ENCODE peak calls at places on chromosome 17, in four cellular contexts. X, G, O and A are unnamed samples. For H3K9me3, the result is how much of the 10 kb centered on the place peaks cover.

GRCh38 chr17:6187836-6188235 is 117.7 kb downstream of the WSCD1 start:
- DNase-seq in G (no peak), O (no peak), X (no peak), A (peak)

GRCh38 chr17:73594025-73594424 is 50.2 kb downstream of the SDK2 start:
- DNase-seq in O (no peak), G (no peak), X (no peak), A (no peak)

GRCh38 chr17:2266045-2266864 is 37.3 kb downstream of the SMG6 start:
- DNase-seq in G (peak), O (peak), X (no peak), A (no peak)

GRCh38 chr17:49861150-49861884 is 13.4 kb upstream of the TAC4 start:
- DNase-seq in O (peak), G (peak), X (no peak), A (no peak)

GRCh38 chr17:20091161-20092029 is 82.2 kb downstream of the SPECC1 start:
- DNase-seq in O (no peak), X (peak), G (no peak), A (no peak)

GRCh38 chr17:38868095-38868967 is 1.5 kb upstream of the LASP1 start:
- DNase-seq in G (peak), X (peak), O (peak), A (no peak)

GRCh38 chr17:38404174-38404943 is 23.9 kb upstream of the ARHGAP23 start:
- DNase-seq in O (no peak), G (no peak), X (no peak), A (peak)

GRCh38 chr17:57316361-57316760 is 60.0 kb downstream of the MSI2 start:
- DNase-seq in O (no peak), X (no peak), G (no peak), A (no peak)

GRCh38 chr17:78563189-78564145 is 13.7 kb downstream of the DNAH17 start:
- DNase-seq in G (no peak), X (no peak), O (peak), A (peak)

GRCh38 chr17:83113381-83113780 is 34.0 kb downstream of the METRNL start:
- DNase-seq in X (no peak), G (no peak), O (no peak), A (no peak)

GRCh38 chr17:17512866-17513265 is 16.7 kb upstream of the RASD1 start:
- DNase-seq in G (no peak), X (no peak), O (no peak), A (no peak)

GRCh38 chr17:4584125-4584834 is at the start of gene SMTNL2:
- DNase-seq in G (no peak), O (no peak), X (peak), A (no peak)

GRCh38 chr17:4261452-4261851 is 2.3 kb downstream of the ANKFY1 start:
- DNase-seq in O (no peak), X (no peak), G (no peak), A (no peak)

GRCh38 chr17:6070280-6070894 is at the start of gene WSCD1:
- DNase-seq in O (peak), X (no peak), G (peak), A (no peak)

GRCh38 chr17:1487939-1488825 is 4.3 kb downstream of the MYO1C start:
- DNase-seq in X (peak), G (peak), O (peak), A (peak)

GRCh38 chr17:40109471-40109824 is 9.1 kb upstream of the NR1D1 start:
- DNase-seq in O (no peak), G (no peak), X (no peak), A (no peak)

GRCh38 chr17:2776589-2777241 is 19.5 kb upstream of the RAP1GAP2 start:
- DNase-seq in O (no peak), X (no peak), G (peak), A (no peak)

GRCh38 chr17:66492080-66492479 is 189.7 kb downstream of the PRKCA start:
- DNase-seq in G (no peak), O (no peak), X (no peak), A (no peak)

GRCh38 chr17:58324409-58325288 is 3.9 kb downstream of the TSPOAP1 start:
- DNase-seq in O (peak), X (no peak), G (peak), A (no peak)

GRCh38 chr17:17693253-17693954 is 12.1 kb downstream of the RAI1 start:
- DNase-seq in G (peak), O (peak), X (no peak), A (no peak)

GRCh38 chr17:4554441-4554996 is 665 bp downstream of the MYBBP1A start:
- DNase-seq in X (no peak), O (no peak), G (no peak), A (peak)

DNA sequence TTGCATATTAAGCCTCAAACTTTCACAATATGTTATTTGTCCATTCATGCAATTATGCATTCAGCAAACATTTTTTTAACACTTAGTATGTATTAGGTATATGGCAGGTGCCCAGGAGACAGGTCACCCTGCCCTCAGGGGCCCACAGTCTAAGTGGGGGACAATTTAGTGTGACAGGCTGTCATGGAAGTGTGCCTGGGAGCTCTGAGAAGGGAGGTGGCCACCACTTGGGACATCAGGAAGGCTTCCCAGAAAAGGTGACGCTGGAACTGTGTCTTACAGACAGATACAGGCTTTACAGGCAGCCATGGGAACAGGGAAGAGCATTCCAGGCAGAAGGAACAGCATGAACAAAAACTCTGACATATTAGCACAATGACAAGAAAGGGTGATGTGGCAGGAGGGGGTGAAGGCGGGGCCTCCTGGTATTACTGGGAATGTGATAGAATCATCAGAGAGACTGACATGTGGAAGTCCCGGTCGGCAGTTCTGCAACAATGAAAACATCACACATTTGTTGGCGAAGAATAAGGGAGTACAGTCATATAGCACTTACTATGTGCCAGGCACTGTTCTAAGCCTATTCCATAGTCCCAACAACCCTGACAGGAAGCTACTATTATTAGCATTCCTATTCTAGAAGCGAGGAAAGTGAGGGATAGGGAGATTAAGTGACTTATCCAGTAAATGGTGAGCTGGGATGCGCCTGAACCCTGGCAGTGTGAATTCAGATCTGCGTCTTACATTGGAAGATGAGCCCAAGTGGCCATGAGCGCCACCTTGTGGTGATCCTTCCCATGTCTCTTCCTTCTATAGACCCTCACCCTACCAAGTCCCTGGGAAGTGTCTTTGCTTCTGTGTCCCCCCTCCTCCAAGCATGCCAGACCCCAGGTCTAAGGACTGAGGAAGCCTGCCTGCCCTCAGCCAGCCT is 13.7 kb downstream of the FMNL1 start:
- DNase-seq in X (peak), G (peak), O (peak), A (peak)
- TF ChIP-seq CTCF in X (peak), G (peak), O (peak), A (peak)

GRCh38 chr17:7312432-7313027 is 2.6 kb downstream of the GPS2 start:
- DNase-seq in O (no peak), G (no peak), X (no peak), A (no peak)
- H3K4me3 ChIP-seq in O (no peak), G (no peak), X (no peak), A (no peak)

DNA sequence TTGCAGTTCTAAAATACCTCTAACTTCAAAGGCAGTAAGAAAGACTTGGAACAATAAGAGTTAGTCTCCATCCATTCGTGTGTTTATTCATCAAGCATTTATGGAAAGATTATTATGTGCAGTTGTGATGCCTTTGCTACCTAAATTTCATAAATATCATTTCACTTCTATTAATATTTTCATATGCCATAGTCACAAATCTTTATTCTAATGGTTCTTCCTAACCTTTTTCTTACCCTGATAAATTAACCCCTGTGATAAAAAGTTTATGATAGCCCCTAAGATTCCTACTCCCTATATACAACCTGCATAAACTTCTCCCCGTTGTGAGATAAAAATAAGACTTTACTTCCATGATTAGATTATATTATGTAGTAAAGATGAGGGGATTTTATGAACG is 94.9 kb downstream of the BRIP1 start:
- DNase-seq in X (no peak), G (no peak), O (no peak), A (no peak)
- H3K9me3 ChIP-seq in X (under half), G (under half), O (under half), A (under half)

DNA sequence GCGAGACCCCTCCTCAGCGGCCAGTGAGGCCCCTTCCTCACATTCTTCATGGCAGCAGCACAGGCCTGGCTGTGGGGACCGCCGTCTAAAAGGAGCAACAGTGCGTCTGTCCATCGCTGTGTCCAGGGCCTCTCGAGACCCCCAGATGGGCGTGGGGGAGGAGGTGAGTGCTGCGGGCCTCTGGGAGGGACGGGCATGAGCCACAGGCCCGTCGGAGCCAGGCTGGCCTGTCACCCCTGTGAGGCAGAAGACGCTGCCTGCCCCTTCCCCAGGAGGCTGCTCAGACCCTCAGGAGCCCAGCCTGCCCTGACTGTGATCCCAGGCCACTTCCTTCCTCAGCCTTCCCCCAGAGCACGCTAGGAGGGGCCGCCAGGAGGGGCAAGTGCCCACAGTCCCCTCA is 2.1 kb upstream of the PYCR1 start:
- DNase-seq in X (no peak), O (no peak), G (no peak), A (no peak)
- TF ChIP-seq CTCF in X (no peak), O (no peak), G (no peak), A (no peak)

GRCh38 chr17:7855643-7856080 is 796 bp downstream of the TMEM88 start:
- DNase-seq in X (no peak), G (no peak), O (no peak), A (peak)
- H3K4me3 ChIP-seq in X (peak), G (no peak), O (peak), A (peak)

GRCh38 chr17:70037498-70037897 is 37.5 kb upstream of the KCNJ16 start:
- DNase-seq in X (no peak), O (no peak), G (no peak), A (no peak)

GRCh38 chr17:70033165-70033564 is 41.9 kb upstream of the KCNJ16 start:
- DNase-seq in O (no peak), G (no peak), X (no peak), A (no peak)

GRCh38 chr17:70029019-70029767 is 45.8 kb upstream of the KCNJ16 start:
- DNase-seq in O (no peak), G (no peak), X (no peak), A (no peak)

GRCh38 chr17:70031341-70031740 is 43.7 kb upstream of the KCNJ16 start:
- DNase-seq in G (no peak), O (no peak), X (no peak), A (no peak)

DNA sequence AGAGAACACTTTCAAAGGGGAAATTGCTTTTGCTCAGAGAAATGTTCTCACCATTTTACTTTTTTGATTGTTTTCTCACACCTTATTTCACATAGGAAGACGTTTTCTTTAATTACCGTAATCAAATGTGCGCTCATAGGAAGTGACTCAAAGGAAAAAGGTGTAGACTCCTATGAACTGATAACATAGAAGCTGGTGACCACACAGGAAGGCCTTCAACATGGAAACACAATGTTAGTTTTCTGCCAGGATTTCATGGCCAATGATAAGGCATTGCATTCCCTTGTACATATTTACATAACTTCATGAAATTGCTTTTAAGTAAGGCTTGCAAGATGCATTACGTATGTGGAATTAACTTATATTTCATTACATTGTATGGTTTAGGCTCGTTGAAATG is 40.9 kb upstream of the KCNJ16 start:
- DNase-seq in X (no peak), O (no peak), G (no peak), A (no peak)
- H3K9me3 ChIP-seq in X (under half), O (under half), G (under half), A (under half)

DNA sequence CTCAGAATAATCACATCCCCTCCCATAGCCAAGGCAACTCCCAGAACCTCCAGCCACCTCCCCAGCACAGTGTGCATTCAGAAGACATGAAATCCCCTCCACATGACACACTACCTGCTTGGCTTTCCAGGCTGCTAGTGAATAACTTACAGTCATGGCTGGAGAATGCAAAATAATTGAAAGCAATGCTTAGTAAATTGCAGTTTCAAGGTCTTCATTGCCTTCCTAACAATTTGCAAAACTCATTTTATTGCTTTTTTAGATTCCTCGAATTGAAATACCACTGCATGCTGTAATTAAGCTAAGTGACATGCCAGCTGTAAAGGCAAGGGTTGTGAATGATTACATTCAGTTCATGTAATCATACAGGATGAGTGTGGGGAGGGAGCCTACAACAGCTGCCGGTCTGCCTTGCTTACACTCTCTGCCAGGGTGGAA is 29.0 kb upstream of the HOXB13 start:
- DNase-seq in O (no peak), X (no peak), G (no peak), A (no peak)
- TF ChIP-seq CTCF in O (no peak), X (no peak), G (no peak), A (no peak)